ENCODE peak calls at places on chromosomes 7 and 10, in six cellular contexts. Z is pulmonary artery endothelial cell, R is spleen, X is amniotic stem cell, W is glutamatergic neuron, D is left colon. Y is an unnamed sample.

GRCh38 chr10:75034131-75034512 is 77.3 kb upstream of the SAMD8 start:
- DNase-seq in W (no peak), D (no peak), Z (no peak), X (no peak), R (no peak), Y (no peak)

GRCh38 chr7:391411-391951 is 101.5 kb downstream of the FOXL3 start:
- DNase-seq in W (no peak), R (peak), Z (no peak), X (no peak), D (no peak), Y (no peak)

GRCh38 chr7:104137971-104138370 is 69.8 kb downstream of the ORC5 start:
- DNase-seq in R (no peak), W (no peak), X (peak), Z (no peak), D (no peak), Y (peak)

GRCh38 chr7:149866817-149867447 is 6.8 kb upstream of the ATP6V0E2 start:
- DNase-seq in Z (no peak), D (no peak), W (no peak), X (no peak), R (no peak), Y (peak)

GRCh38 chr7:131355917-131356777 is 28.5 kb downstream of the MKLN1 start:
- DNase-seq in W (no peak), D (peak), R (no peak), X (no peak), Z (no peak), Y (no peak)

GRCh38 chr10:50254479-50254878 is 3.2 kb upstream of the ASAH2 start:
- DNase-seq in D (no peak), X (no peak), R (no peak), Z (no peak), W (no peak), Y (no peak)

GRCh38 chr7:92448185-92448747 is 984 bp downstream of the GATAD1 start:
- DNase-seq in X (no peak), W (peak), D (peak), Z (peak), R (peak), Y (no peak)

GRCh38 chr10:126252884-126253612 is 135.2 kb downstream of the ADAM12 start:
- DNase-seq in W (no peak), X (peak), D (no peak), R (no peak), Z (no peak), Y (peak)

GRCh38 chr10:118692911-118693310 is 61.9 kb downstream of the CACUL1 start:
- DNase-seq in R (no peak), D (no peak), X (peak), W (no peak), Z (no peak), Y (peak)

GRCh38 chr7:30028749-30029635 is 780 bp downstream of the PLEKHA8 start:
- DNase-seq in X (no peak), R (no peak), Z (no peak), W (no peak), D (no peak), Y (no peak)

GRCh38 chr10:70722820-70723424 is 50.6 kb downstream of the ADAMTS14 start:
- DNase-seq in Z (no peak), W (no peak), D (no peak), R (no peak), X (no peak), Y (peak)